ENCODE peak calls at places on chromosome 5, in four cellular contexts. V is SJSA1, R is heart left ventricle, P is ovary. M is an unnamed sample. For H3K4me1, the result is how much of the 10 kb centered on the place peaks cover.

GRCh38 chr5:61728287-61728686 is 396.2 kb downstream of the ZSWIM6 start:
- DNase-seq in V (no peak), R (no peak), P (no peak), M (no peak)

GRCh38 chr5:126334755-126335154 is 88.5 kb upstream of the GRAMD2B start:
- DNase-seq in V (no peak), R (no peak), P (no peak), M (no peak)

GRCh38 chr5:172778223-172778814 is 7.3 kb upstream of the DUSP1 start:
- DNase-seq in V (peak), R (peak), P (peak), M (peak)

GRCh38 chr5:119596046-119596445 is 33.3 kb upstream of the FAM170A start:
- DNase-seq in V (no peak), R (no peak), P (no peak), M (no peak)

GRCh38 chr5:151498395-151499155 is 51.2 kb downstream of the SLC36A1 start:
- DNase-seq in V (no peak), R (no peak), P (no peak), M (no peak)

GRCh38 chr5:173458819-173459218 is 130.6 kb upstream of the STC2 start:
- DNase-seq in V (no peak), R (no peak), P (no peak), M (no peak)

GRCh38 chr5:172740483-172741205 is 30.4 kb downstream of the DUSP1 start:
- DNase-seq in V (peak), R (peak), P (no peak), M (no peak)

GRCh38 chr5:36876965-36877666 is 547 bp downstream of the NIPBL start:
- DNase-seq in V (peak), R (peak), P (peak), M (no peak)

GRCh38 chr5:40669606-40670005 is 10.1 kb upstream of the PTGER4 start:
- DNase-seq in V (no peak), R (no peak), P (no peak), M (no peak)

GRCh38 chr5:58793888-58794287 is 211.0 kb downstream of the RAB3C start:
- DNase-seq in V (no peak), R (no peak), P (no peak), M (no peak)

GRCh38 chr5:109387408-109387974 is 22.3 kb downstream of the PJA2 start:
- DNase-seq in V (no peak), R (no peak), P (no peak), M (no peak)

GRCh38 chr5:169095976-169096375 is 205.0 kb downstream of the SLIT3 start:
- DNase-seq in V (no peak), R (no peak), P (no peak), M (no peak)

GRCh38 chr5:132074091-132074771 is 642 bp downstream of the CSF2 start:
- DNase-seq in V (no peak), R (no peak), P (no peak), M (no peak)

GRCh38 chr5:620586-621180 is 8.5 kb downstream of the CEP72 start:
- DNase-seq in V (no peak), R (peak), P (no peak), M (no peak)

GRCh38 chr5:56700711-56701110 is 114.6 kb upstream of the MAP3K1 start:
- DNase-seq in V (no peak), R (no peak), P (no peak), M (no peak)

GRCh38 chr5:146699729-146700430 is 178.7 kb downstream of the PPP2R2B start:
- DNase-seq in V (no peak), R (no peak), P (no peak), M (no peak)

GRCh38 chr5:72292411-72292810 is 27.6 kb downstream of the MRPS27 start:
- DNase-seq in V (no peak), R (no peak), P (no peak), M (no peak)

GRCh38 chr5:72296251-72296650 is 23.8 kb downstream of the MRPS27 start:
- DNase-seq in V (no peak), R (no peak), P (no peak), M (no peak)

GRCh38 chr5:72294473-72294872 is 25.6 kb downstream of the MRPS27 start:
- DNase-seq in V (no peak), R (no peak), P (no peak), M (no peak)

GRCh38 chr5:72293495-72294055 is 26.5 kb downstream of the MRPS27 start:
- DNase-seq in V (no peak), R (no peak), P (no peak), M (no peak)

DNA sequence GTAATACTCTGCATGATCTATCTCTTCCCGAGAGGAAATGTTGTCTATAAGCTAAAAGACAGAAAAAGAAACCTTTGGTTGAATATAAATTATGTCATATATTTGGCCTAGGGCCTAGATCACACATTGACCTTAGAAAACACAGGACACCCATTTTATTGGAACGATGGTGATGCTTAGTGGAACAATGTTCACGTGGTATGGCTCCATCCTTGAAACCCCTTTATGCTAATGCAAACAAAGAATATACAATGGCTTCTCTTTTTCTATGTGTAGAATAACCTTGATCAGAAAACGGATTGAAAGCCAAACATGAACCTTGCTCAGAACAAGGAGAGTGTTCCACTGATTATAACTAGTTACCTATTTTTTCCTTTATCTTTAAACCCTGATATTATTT is 24.5 kb downstream of the MRPS27 start:
- DNase-seq in V (no peak), R (no peak), P (no peak), M (no peak)
- H3K4me1 ChIP-seq in V (under half), R (under half), P (under half), M (under half)

GRCh38 chr5:124668353-124669299 is 77.8 kb downstream of the ZNF608 start:
- DNase-seq in V (no peak), R (no peak), P (no peak), M (no peak)
- H3K4me1 ChIP-seq in V (under half), R (half or more), P (under half), M (half or more)

DNA sequence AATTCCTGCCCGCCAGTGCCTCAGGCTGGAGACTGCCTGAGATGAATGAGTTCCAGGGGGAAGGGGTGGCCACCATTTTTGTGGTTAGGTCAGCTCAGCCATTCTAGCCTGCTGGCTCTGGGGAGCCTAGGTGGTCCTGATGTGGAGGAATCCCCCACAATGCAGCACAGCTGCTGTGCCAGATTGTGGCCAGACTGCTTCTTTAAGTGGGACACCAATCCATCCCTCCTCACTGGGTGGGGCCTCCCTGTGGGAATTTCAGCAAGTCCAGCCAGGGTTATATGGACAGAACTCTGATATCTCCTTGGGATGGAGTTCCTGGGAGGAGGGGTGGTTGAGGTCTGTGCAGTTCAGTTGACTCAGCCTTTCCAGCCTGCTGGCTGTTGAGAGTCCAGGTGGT is 51.2 kb upstream of the DAP start:
- DNase-seq in V (peak), R (no peak), P (no peak), M (no peak)
- H3K4me1 ChIP-seq in V (under half), R (under half), P (under half), M (under half)

GRCh38 chr5:177430972-177431316 is 4.5 kb downstream of the GRK6 start:
- DNase-seq in V (no peak), R (no peak), P (no peak), M (no peak)

GRCh38 chr5:177429248-177430045 is 3.0 kb downstream of the GRK6 start:
- DNase-seq in V (no peak), R (peak), P (no peak), M (no peak)

GRCh38 chr5:177428574-177429217 is 2.2 kb downstream of the GRK6 start:
- DNase-seq in V (no peak), R (no peak), P (no peak), M (no peak)

GRCh38 chr5:177431317-177432142 is 5.1 kb downstream of the GRK6 start:
- DNase-seq in V (no peak), R (peak), P (no peak), M (no peak)

GRCh38 chr5:177430146-177430951 is 3.9 kb downstream of the GRK6 start:
- DNase-seq in V (no peak), R (no peak), P (no peak), M (no peak)
- H3K4me1 ChIP-seq in V (under half), R (under half), P (under half), M (under half)

DNA sequence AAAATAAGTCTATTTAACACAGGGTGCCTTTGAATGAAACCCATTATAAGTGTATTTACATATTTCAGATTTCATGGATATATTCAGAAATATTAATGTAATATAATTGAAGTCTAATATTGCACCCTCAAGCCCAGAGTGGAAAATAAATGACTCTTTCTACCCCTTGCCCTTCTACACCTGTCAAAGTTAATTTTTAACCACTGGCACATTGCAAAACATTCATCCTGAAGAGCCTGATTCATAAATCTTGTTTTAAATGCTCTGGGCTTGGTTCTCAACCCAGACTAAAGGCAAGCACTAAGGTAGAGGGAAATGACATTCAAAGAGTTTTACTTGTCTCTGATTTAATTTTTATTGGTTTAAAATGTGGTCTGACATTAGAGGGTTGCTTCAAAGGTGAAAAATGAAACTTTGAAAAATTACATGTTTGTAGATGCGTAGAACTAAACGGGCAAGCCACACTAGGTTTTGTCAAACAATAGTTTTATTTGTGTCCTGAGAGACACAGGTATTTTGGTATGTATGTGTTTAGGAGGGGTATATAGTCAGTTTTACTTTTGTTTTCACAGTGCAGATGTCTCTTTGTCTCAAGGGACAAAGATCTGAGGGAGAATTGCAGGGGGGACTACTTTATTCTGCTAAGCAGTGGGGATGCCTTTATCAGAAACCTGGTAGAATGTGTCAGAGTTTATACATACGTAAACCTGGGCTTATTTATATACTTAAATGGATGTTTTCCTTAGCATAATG is 69.7 kb downstream of the PIK3R1 start:
- DNase-seq in V (no peak), R (no peak), P (no peak), M (no peak)
- H3K4me1 ChIP-seq in V (under half), R (half or more), P (under half), M (under half)

GRCh38 chr5:139954022-139954421 is 89.1 kb downstream of the NRG2 start:
- DNase-seq in V (peak), R (no peak), P (no peak), M (no peak)

GRCh38 chr5:139951983-139952382 is 91.1 kb downstream of the NRG2 start:
- DNase-seq in V (peak), R (no peak), P (no peak), M (no peak)

GRCh38 chr5:139951296-139951924 is 91.7 kb downstream of the NRG2 start:
- DNase-seq in V (peak), R (no peak), P (no peak), M (no peak)

GRCh38 chr5:139954462-139954861 is 88.6 kb downstream of the NRG2 start:
- DNase-seq in V (peak), R (no peak), P (no peak), M (no peak)

DNA sequence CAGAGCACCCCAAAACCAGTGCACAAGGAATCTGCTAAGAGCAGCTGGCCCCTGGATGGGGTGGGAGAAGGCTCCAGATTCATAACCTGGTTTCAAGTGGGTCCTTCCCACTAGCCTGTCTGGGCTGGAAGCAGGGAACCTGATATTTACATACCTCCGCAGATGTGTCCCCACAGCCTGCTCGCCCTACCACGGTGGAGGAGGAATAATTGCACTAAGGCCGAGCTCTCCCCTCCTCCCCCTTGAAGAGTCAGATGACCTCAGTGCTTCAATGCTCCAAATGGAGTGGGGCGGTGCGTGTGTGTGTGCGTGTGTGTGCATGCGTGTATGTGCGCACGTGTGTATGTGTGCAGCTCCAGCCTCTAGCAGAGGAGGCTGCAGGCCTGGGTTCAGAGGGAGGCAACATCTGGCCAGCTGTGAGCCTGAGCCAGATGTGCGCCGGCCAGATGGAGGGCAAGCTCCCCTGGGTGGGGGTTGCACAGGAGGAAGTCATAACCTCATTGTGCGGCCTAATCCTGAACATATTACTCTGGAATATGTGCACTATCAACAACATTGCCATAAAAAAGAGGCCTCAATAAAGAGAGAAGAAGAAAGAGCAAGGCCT is 90.5 kb downstream of the NRG2 start:
- DNase-seq in V (peak), R (no peak), P (no peak), M (no peak)
- H3K4me1 ChIP-seq in V (under half), R (under half), P (under half), M (under half)

M was measured in Panc1.